ENCODE peak calls at places on chromosomes 6 and 20, in four cellular contexts. W is body of pancreas; V is CD8-positive, alpha-beta memory T cell; Z is CD8-positive, alpha-beta T cell. O is an unnamed sample.

GRCh38 chr6:74256387-74257180 is 560.6 kb downstream of the CD109 start:
- DNase-seq in W (no peak), V (no peak), Z (no peak), O (no peak)

GRCh38 chr6:107116328-107116892 is 1.1 kb upstream of the BEND3 start:
- DNase-seq in W (peak; percentile 77), V (no peak), Z (peak; percentile 21), O (peak; percentile 22)

GRCh38 chr6:127120787-127121636 is 2.5 kb downstream of the RSPO3 start:
- DNase-seq in W (peak; percentile 73), V (no peak), Z (peak; percentile 39), O (peak; percentile 75)

GRCh38 chr6:48986105-48986504 is 476.9 kb downstream of the MMUT start:
- DNase-seq in W (no peak), V (no peak), Z (no peak), O (no peak)

GRCh38 chr20:48480391-48480790 is 347.4 kb downstream of the PREX1 start:
- DNase-seq in W (no peak), V (no peak), Z (no peak), O (no peak)

GRCh38 chr6:13586936-13587542 is 12.6 kb downstream of the SIRT5 start:
- DNase-seq in W (no peak), V (no peak), Z (no peak), O (no peak)

GRCh38 chr20:16475225-16475624 is 98.0 kb downstream of the KIF16B start:
- DNase-seq in W (no peak), V (no peak), Z (no peak), O (peak; percentile 64)

GRCh38 chr6:167707686-167708500 is 118.8 kb upstream of the AFDN start:
- DNase-seq in W (peak; percentile 24), V (no peak), Z (no peak), O (no peak)

GRCh38 chr6:30647802-30648460 is 998 bp downstream of the C6orf136 start:
- DNase-seq in W (no peak), V (no peak), Z (no peak), O (no peak)

GRCh38 chr6:119672725-119673124 is 323.2 kb upstream of the MAN1A1 start:
- DNase-seq in W (no peak), V (no peak), Z (no peak), O (no peak)

GRCh38 chr20:44142416-44142815 is 44.6 kb downstream of the JPH2 start:
- DNase-seq in W (no peak), V (no peak), Z (no peak), O (peak; percentile 53)

GRCh38 chr20:2305946-2306345 is 10.1 kb downstream of the TGM3 start:
- DNase-seq in W (no peak), V (no peak), Z (no peak), O (no peak)

GRCh38 chr6:141848029-141848890 is 284.5 kb upstream of the GJE1 start:
- DNase-seq in W (no peak), V (peak; percentile 15), Z (peak; percentile 12), O (no peak)

GRCh38 chr6:41367700-41368099 is 32.3 kb downstream of the NCR2 start:
- DNase-seq in W (peak; percentile 47), V (no peak), Z (no peak), O (peak; percentile 58)

GRCh38 chr6:136840612-136841011 is 18.2 kb downstream of the PEX7 start:
- DNase-seq in W (no peak), V (no peak), Z (no peak), O (no peak)

GRCh38 chr20:5825136-5825719 is 75.0 kb downstream of the SHLD1 start:
- DNase-seq in W (no peak), V (no peak), Z (no peak), O (no peak)

GRCh38 chr6:70135219-70135769 is 167.6 kb downstream of the COL9A1 start:
- DNase-seq in W (peak; percentile 84), V (no peak), Z (no peak), O (no peak)

GRCh38 chr6:56220078-56220477 is 27.3 kb downstream of the COL21A1 start:
- DNase-seq in W (no peak), V (no peak), Z (no peak), O (no peak)

GRCh38 chr20:6696001-6696400 is 71.5 kb upstream of the BMP2 start:
- DNase-seq in W (no peak), V (no peak), Z (no peak), O (no peak)

GRCh38 chr6:52377538-52378221 is 15.7 kb downstream of the PAQR8 start:
- DNase-seq in W (no peak), V (no peak), Z (no peak), O (no peak)

GRCh38 chr20:1415667-1416468 is 23.0 kb upstream of the FKBP1A start:
- DNase-seq in W (no peak), V (no peak), Z (no peak), O (peak; percentile 93)

GRCh38 chr20:32808438-32808837 is 11.3 kb upstream of the MAPRE1 start:
- DNase-seq in W (no peak), V (no peak), Z (no peak), O (no peak)

GRCh38 chr20:32810941-32811340 is 8.8 kb upstream of the MAPRE1 start:
- DNase-seq in W (no peak), V (no peak), Z (no peak), O (no peak)

GRCh38 chr20:32807706-32808105 is 12.0 kb upstream of the MAPRE1 start:
- DNase-seq in W (no peak), V (no peak), Z (no peak), O (no peak)

GRCh38 chr20:32811886-32812285 is 7.9 kb upstream of the MAPRE1 start:
- DNase-seq in W (no peak), V (no peak), Z (no peak), O (no peak)

GRCh38 chr20:32809907-32810306 is 9.8 kb upstream of the MAPRE1 start:
- DNase-seq in W (no peak), V (no peak), Z (no peak), O (no peak)
- H3K36me3 ChIP-seq in W (no peaks in the 10 kb centered on the region), V (no peaks in the 10 kb centered on the region), Z (no peaks in the 10 kb centered on the region), O (no peaks in the 10 kb centered on the region)

DNA sequence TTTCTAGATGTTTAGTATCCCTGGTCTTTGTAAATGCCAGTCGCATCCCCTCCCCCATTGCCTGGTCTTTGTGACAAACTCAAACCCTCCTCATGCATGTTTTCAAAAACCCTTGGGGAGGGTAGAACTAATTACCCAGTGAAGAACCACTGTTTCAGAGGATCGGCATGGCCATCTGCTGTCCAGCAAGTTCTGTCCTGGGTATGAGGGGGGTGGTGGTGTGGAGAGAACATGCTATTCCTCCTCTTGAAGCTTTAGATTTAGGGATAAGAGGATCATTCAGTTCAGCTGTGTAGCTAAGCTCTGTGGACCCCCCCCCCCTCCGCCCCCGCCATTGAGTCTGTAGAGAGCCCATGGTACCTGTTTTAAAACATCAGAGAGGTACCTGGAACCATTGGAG is 5.6 kb downstream of the BRPF3 start:
- DNase-seq in W (no peak), V (no peak), Z (no peak), O (no peak)
- H3K36me3 ChIP-seq in W (peaks cover 10% of the 10 kb centered on the region), V (peaks cover 17% of the 10 kb centered on the region), Z (peaks cover 12% of the 10 kb centered on the region), O (peaks cover 42% of the 10 kb centered on the region)

GRCh38 chr6:6603317-6603716 is 14.8 kb downstream of the LY86 start:
- DNase-seq in W (no peak), V (no peak), Z (no peak), O (no peak)
- H3K36me3 ChIP-seq in W (no peaks in the 10 kb centered on the region), V (no peaks in the 10 kb centered on the region), Z (no peaks in the 10 kb centered on the region), O (no peaks in the 10 kb centered on the region)

GRCh38 chr6:144530118-144530517 is 245.0 kb downstream of the UTRN start:
- DNase-seq in W (no peak), V (no peak), Z (no peak), O (no peak)

GRCh38 chr6:144534123-144534676 is 249.1 kb downstream of the UTRN start:
- DNase-seq in W (no peak), V (no peak), Z (no peak), O (no peak)

GRCh38 chr6:144535630-144536029 is 250.5 kb downstream of the UTRN start:
- DNase-seq in W (no peak), V (no peak), Z (no peak), O (no peak)

GRCh38 chr6:144536079-144536478 is 250.9 kb downstream of the UTRN start:
- DNase-seq in W (no peak), V (no peak), Z (no peak), O (no peak)
- H3K36me3 ChIP-seq in W (peaks cover 16% of the 10 kb centered on the region), V (peaks cover 18% of the 10 kb centered on the region), Z (peaks cover 15% of the 10 kb centered on the region), O (peaks cover 11% of the 10 kb centered on the region)

GRCh38 chr6:5111626-5112025 is 26.5 kb downstream of the PPP1R3G start:
- DNase-seq in W (no peak), V (no peak), Z (no peak), O (no peak)
- H3K36me3 ChIP-seq in W (no peaks in the 10 kb centered on the region), V (no peaks in the 10 kb centered on the region), Z (no peaks in the 10 kb centered on the region), O (no peaks in the 10 kb centered on the region)

GRCh38 chr20:38897267-38897666 is 28.9 kb upstream of the FAM83D start:
- DNase-seq in W (no peak), V (no peak), Z (no peak), O (no peak)
- H3K36me3 ChIP-seq in W (no peaks in the 10 kb centered on the region), V (peaks cover 28% of the 10 kb centered on the region), Z (peaks cover 9% of the 10 kb centered on the region), O (no peaks in the 10 kb centered on the region)

GRCh38 chr6:82195619-82196018 is 51.9 kb downstream of the IBTK start:
- DNase-seq in W (no peak), V (no peak), Z (no peak), O (no peak)

GRCh38 chr6:82196159-82196558 is 51.4 kb downstream of the IBTK start:
- DNase-seq in W (no peak), V (no peak), Z (no peak), O (no peak)

GRCh38 chr6:82197784-82198183 is 49.8 kb downstream of the IBTK start:
- DNase-seq in W (no peak), V (no peak), Z (no peak), O (no peak)
- H3K36me3 ChIP-seq in W (peaks cover 20% of the 10 kb centered on the region), V (peaks cover 40% of the 10 kb centered on the region), Z (peaks cover 33% of the 10 kb centered on the region), O (peaks cover 51% of the 10 kb centered on the region)

DNA sequence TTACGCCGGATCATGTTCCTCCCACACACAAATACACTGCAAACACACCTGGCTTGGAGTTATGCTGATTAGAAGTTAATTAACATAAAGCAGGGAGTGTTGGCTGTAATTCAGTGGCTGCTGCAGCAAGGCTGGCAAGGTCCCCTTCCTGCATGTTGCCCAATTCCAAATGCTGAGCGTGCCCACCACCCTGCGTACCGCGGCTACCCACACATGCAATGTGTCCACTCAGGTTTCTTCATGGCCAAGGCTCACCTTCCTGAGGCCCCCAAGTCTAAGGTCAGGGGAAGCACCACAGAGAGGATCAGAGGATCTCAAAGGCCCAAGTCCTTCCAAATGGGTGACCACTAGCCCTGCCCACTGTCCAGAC is 11.6 kb upstream of the PRND start:
- DNase-seq in W (no peak), V (no peak), Z (no peak), O (no peak)
- H3K36me3 ChIP-seq in W (no peaks in the 10 kb centered on the region), V (no peaks in the 10 kb centered on the region), Z (no peaks in the 10 kb centered on the region), O (no peaks in the 10 kb centered on the region)

DNA sequence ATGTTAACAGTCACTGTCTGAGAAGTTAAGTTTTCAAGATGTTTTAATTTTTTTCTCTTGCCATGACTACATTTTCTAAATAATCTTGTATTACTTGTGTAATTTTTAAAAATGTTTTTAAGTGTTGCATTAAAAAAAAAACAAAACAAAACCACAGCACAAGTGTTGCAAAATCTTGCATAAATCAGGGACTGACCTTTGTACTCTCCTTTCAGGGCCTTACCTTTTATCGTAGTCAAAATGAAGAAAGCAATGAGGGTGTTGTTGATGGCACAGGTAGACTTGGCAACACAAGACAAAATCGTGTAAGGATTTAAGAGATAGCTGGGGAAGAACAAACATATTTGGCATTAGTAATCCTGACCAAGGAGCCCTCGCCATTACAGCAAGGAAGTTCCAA is 42.5 kb downstream of the PIGU start:
- DNase-seq in W (no peak), V (no peak), Z (no peak), O (no peak)
- H3K36me3 ChIP-seq in W (no peaks in the 10 kb centered on the region), V (peaks cover 27% of the 10 kb centered on the region), Z (peaks cover 37% of the 10 kb centered on the region), O (no peaks in the 10 kb centered on the region)

GRCh38 chr20:50577175-50578018 is 67.2 kb downstream of the PTPN1 start:
- DNase-seq in W (peak; percentile 86), V (no peak), Z (no peak), O (no peak)
- H3K36me3 ChIP-seq in W (peaks cover 26% of the 10 kb centered on the region), V (peaks cover 79% of the 10 kb centered on the region), Z (peaks cover 68% of the 10 kb centered on the region), O (peaks cover 76% of the 10 kb centered on the region)

O was measured in brain microvascular endothelial cell.